ENCODE peak calls at places on chromosomes 5 and 9, in seven cellular contexts. P is hepatocyte, D is suprapubic skin, L is body of pancreas, K is psoas muscle, B is transverse colon, A is sigmoid colon. H is an unnamed sample. For H3K4me1, the result is how much of the 10 kb centered on the place peaks cover.

GRCh38 chr9:120942186-120943001 is 15.8 kb upstream of the TRAF1 start:
- DNase-seq in D (no peak), A (peak), L (peak), K (peak), P (no peak), B (no peak), H (no peak)

GRCh38 chr9:38058452-38059232 is 10.4 kb downstream of the SHB start:
- DNase-seq in P (no peak), A (no peak), L (no peak), K (no peak), B (no peak), D (no peak), H (no peak)

GRCh38 chr5:98428806-98429205 is 344.7 kb upstream of the RGMB start:
- DNase-seq in B (peak), K (no peak), P (no peak), L (peak), D (no peak), A (no peak), H (no peak)

GRCh38 chr5:154293219-154293618 is 102.7 kb downstream of the GALNT10 start:
- DNase-seq in B (no peak), D (no peak), A (no peak), L (no peak), K (no peak), P (no peak), H (no peak)

GRCh38 chr9:129720181-129720864 is 32.5 kb downstream of the PTGES start:
- DNase-seq in L (no peak), P (no peak), B (no peak), K (no peak), A (no peak), D (no peak), H (no peak)

GRCh38 chr5:125487231-125487630 is 740.8 kb upstream of the ZNF608 start:
- DNase-seq in K (no peak), D (no peak), B (no peak), P (no peak), A (no peak), L (no peak), H (no peak)

GRCh38 chr9:114413909-114414308 is 26.1 kb upstream of the AKNA start:
- DNase-seq in P (no peak), A (no peak), K (no peak), B (no peak), L (no peak), D (no peak), H (no peak)

GRCh38 chr5:155147222-155147621 is 133.7 kb downstream of the KIF4B start:
- DNase-seq in L (no peak), P (peak), B (no peak), K (no peak), D (no peak), A (no peak), H (no peak)

GRCh38 chr9:74770508-74771261 is 117.0 kb downstream of the TRPM6 start:
- DNase-seq in D (no peak), P (peak), K (no peak), A (no peak), B (peak), L (peak), H (peak)

GRCh38 chr5:57406591-57406990 is 76.0 kb downstream of the ACTBL2 start:
- DNase-seq in L (no peak), A (no peak), B (no peak), K (no peak), P (no peak), D (no peak), H (no peak)

GRCh38 chr5:152730176-152730575 is 325.1 kb upstream of the NMUR2 start:
- DNase-seq in K (no peak), B (no peak), L (no peak), A (no peak), P (no peak), D (no peak), H (no peak)

GRCh38 chr9:93684806-93685553 is 108.6 kb downstream of the PHF2 start:
- DNase-seq in A (no peak), P (no peak), L (no peak), K (no peak), D (no peak), B (no peak), H (no peak)

GRCh38 chr9:108244676-108245075 is 611.1 kb downstream of the ACTL7B start:
- DNase-seq in A (no peak), L (no peak), P (no peak), K (no peak), B (no peak), D (no peak), H (no peak)

GRCh38 chr9:117473293-117473692 is 58.4 kb upstream of the ASTN2 start:
- DNase-seq in A (no peak), K (no peak), D (no peak), P (no peak), B (no peak), L (no peak), H (no peak)
- H3K27ac ChIP-seq in A (no peak), K (no peak), D (no peak), P (no peak), B (no peak), L (no peak), H (no peak)

GRCh38 chr5:72167790-72168189 is 60.5 kb downstream of the MAP1B start:
- DNase-seq in P (no peak), B (no peak), K (peak), L (no peak), D (no peak), A (no peak), H (no peak)

GRCh38 chr5:72167257-72167656 is 60.0 kb downstream of the MAP1B start:
- DNase-seq in L (no peak), B (no peak), K (no peak), P (no peak), A (no peak), D (no peak), H (no peak)

GRCh38 chr5:72163349-72163983 is 56.2 kb downstream of the MAP1B start:
- DNase-seq in D (no peak), L (no peak), A (no peak), P (no peak), B (no peak), K (no peak), H (no peak)

GRCh38 chr5:72170101-72170500 is 62.8 kb downstream of the MAP1B start:
- DNase-seq in B (no peak), D (no peak), P (no peak), L (no peak), K (no peak), A (no peak), H (no peak)

DNA sequence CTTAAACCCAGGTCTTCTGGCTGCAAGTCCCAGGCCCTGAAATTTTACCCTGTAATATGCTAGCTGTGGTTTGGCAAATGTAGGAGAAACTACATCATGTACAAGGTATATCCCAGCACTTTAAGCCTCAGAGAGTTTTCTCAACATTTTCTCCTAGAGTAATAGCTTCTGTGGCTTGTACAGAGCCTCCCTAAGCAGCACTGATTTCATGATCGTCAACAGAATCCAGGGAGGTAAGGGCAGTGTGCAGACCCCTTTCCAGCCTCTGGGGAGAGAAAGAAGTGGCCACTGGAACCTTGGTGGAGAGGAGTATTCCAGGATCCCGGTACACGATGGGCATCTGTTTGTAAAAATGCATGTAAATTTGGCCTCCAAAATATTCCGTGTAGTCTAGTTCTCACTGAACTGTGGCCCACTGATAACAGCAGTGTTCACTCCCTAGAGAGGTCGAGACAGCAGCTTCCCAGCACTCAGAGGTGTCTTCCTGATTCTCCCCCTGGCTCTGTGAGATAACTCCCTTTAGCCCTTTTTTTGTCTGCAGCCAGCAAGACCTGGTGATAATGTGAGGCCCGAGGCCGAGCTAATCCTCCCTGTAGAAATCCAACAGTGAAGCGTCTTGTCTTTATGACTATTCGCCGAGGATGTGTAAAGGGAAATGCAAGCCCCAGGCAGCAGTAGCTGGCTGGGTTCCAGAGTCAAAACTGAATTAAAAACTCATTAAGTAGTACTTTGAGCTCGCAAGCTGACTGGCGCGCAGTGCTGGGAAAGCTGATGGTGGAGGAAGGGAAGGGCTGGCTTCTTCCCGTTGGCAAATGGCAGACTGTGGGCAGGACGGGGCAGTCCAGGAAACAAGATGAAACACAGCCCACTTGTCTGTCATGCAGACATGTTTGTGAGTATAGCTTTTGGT is 59.0 kb downstream of the MAP1B start:
- DNase-seq in D (no peak), A (peak), K (peak), L (peak), P (peak), B (no peak), H (no peak)
- H3K4me3 ChIP-seq in D (peak), A (no peak), K (no peak), L (no peak), P (no peak), B (no peak), H (no peak)

DNA sequence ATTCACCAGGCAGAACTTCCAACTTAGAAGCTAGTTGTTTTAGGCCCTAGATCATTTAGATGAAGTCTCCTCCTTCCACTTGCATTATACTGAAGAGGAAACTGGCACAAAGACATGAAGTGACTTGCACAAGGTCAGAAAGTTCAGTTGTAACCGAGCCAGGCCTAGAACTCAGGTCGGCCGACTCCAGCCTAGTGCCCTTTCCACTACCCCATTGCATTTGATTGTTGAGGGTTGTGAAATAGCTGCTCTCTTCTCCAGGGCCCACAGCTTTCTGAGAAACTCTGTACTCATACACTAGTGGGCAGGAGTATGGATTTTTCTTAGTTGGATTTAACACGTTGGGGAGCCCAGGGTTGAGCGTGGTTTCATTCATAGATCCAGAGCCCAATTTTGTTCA is 5.6 kb downstream of the ZNF462 start:
- DNase-seq in K (peak), A (no peak), L (no peak), D (no peak), P (no peak), B (peak), H (no peak)
- H3K4me1 ChIP-seq in K (half or more), A (half or more), L (under half), D (half or more), P (under half), B (under half), H (under half)

GRCh38 chr5:107457881-107458280 is 212.9 kb downstream of the EFNA5 start:
- DNase-seq in B (no peak), L (no peak), K (no peak), P (no peak), A (no peak), D (no peak), H (no peak)

GRCh38 chr5:107456281-107456715 is 214.4 kb downstream of the EFNA5 start:
- DNase-seq in D (no peak), A (no peak), B (no peak), K (no peak), P (no peak), L (no peak), H (no peak)

GRCh38 chr5:107458322-107458721 is 212.4 kb downstream of the EFNA5 start:
- DNase-seq in L (no peak), K (no peak), B (no peak), A (no peak), P (no peak), D (no peak), H (no peak)

GRCh38 chr5:107457138-107457537 is 213.6 kb downstream of the EFNA5 start:
- DNase-seq in D (no peak), B (no peak), L (no peak), P (no peak), K (no peak), A (no peak), H (no peak)

GRCh38 chr5:107455111-107455544 is 215.6 kb downstream of the EFNA5 start:
- DNase-seq in L (no peak), D (no peak), B (no peak), A (no peak), P (no peak), K (no peak), H (no peak)
- H3K27ac ChIP-seq in L (no peak), D (peak), B (no peak), A (no peak), P (no peak), K (no peak), H (no peak)

DNA sequence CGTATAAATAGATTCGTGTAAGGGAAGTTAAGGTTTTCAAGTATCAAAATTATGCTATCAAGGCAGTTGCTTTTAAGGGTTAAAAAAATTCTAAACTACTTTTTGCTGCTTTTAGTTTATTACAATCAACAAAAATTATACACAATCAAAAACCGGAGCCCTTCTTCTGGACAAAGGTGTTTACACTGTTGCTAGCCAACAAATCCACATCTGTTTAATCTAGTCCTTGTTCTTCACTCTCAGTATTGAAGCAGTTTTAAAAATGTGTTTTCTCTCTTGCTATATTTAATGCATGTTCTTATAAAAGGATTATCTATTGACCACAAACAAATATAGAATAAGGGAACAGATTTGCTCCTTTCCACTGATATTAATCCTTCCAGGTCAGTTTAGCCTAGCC is 2.5 kb downstream of the FEM1C start:
- DNase-seq in D (no peak), P (no peak), B (no peak), A (no peak), K (no peak), L (no peak), H (no peak)
- H3K4me3 ChIP-seq in D (peak), P (peak), B (peak), A (peak), K (peak), L (peak), H (no peak)

DNA sequence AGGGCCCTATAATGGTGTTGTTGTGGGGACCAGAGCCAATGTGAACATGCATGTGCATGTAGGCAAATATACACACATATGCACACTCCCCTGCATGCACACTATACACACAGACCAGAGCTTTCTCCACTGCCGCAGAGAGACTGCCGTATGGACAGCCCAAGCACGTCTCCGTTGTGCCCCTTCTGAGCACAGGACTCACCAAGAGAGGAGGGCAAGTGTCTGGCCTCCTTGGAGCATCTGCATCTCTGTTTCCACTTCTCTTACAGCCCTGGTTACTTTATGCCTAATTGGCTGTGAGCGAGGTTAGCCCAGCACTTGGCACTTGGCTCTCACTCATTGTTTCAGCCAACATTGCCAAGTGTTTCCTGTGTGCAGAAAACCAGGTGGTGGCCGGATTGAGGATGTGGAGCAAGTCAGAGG is 30.4 kb downstream of the CSF2 start:
- DNase-seq in L (no peak), D (no peak), A (no peak), K (no peak), P (no peak), B (no peak), H (no peak)
- H3K4me1 ChIP-seq in L (under half), D (under half), A (under half), K (under half), P (under half), B (under half), H (half or more)

H was measured in CD4-positive, alpha-beta memory T cell.